ENCODE peak calls at places on chromosomes 5 and 9, in six cellular contexts. N is KBM-7, D is C1 segment of cervical spinal cord, O is thyroid gland, U is ELR, R is gastrocnemius medialis. E is an unnamed sample.

GRCh38 chr9:108766786-108767185 is 89.0 kb downstream of the ACTL7B start:
- DNase-seq in N (no peak), D (no peak), O (no peak), U (no peak), R (no peak), E (no peak)

GRCh38 chr5:129963359-129963758 is 59.1 kb downstream of the CHSY3 start:
- DNase-seq in N (no peak), D (no peak), O (no peak), U (peak; percentile 4), R (peak; percentile 31), E (no peak)

GRCh38 chr5:143887302-143887638 is 75.3 kb downstream of the HMHB1 start:
- DNase-seq in N (no peak), D (no peak), O (peak; percentile 97), U (peak; percentile 45), R (no peak), E (peak; percentile 23)

GRCh38 chr5:140358738-140359310 is 1.2 kb upstream of the SLC4A9 start:
- DNase-seq in N (no peak), D (no peak), O (no peak), U (peak; percentile 78), R (no peak), E (no peak)

GRCh38 chr9:126057036-126057435 is 269.6 kb upstream of the MVB12B start:
- DNase-seq in N (no peak), D (no peak), O (no peak), U (no peak), R (no peak), E (no peak)

GRCh38 chr9:122463828-122464632 is 13.7 kb downstream of the OR1J1 start:
- DNase-seq in N (peak; percentile 35), D (no peak), O (no peak), U (peak; percentile 28), R (no peak), E (no peak)

GRCh38 chr9:34203275-34204010 is 24.6 kb downstream of the UBAP1 start:
- DNase-seq in N (no peak), D (no peak), O (no peak), U (no peak), R (no peak), E (no peak)

GRCh38 chr9:130597228-130597627 is 17.9 kb downstream of the FUBP3 start:
- DNase-seq in N (no peak), D (no peak), O (no peak), U (no peak), R (no peak), E (no peak)

GRCh38 chr9:68739631-68740174 is 34.7 kb downstream of the PIP5K1B start:
- DNase-seq in N (no peak), D (no peak), O (no peak), U (no peak), R (no peak), E (peak; percentile 16)

GRCh38 chr5:169796731-169797130 is 159.7 kb downstream of the DOCK2 start:
- DNase-seq in N (peak; percentile 24), D (no peak), O (no peak), U (peak; percentile 25), R (no peak), E (no peak)

GRCh38 chr5:141672856-141673813 is 8.9 kb downstream of the ARAP3 start:
- DNase-seq in N (no peak), D (no peak), O (peak; percentile 18), U (no peak), R (no peak), E (no peak)

GRCh38 chr9:70052768-70053167 is 9.1 kb downstream of the MAMDC2 start:
- DNase-seq in N (no peak), D (no peak), O (no peak), U (no peak), R (no peak), E (peak; percentile 67)

GRCh38 chr9:101449071-101449721 is 13.6 kb upstream of the ALDOB start:
- DNase-seq in N (peak; percentile 76), D (peak; percentile 74), O (peak; percentile 78), U (peak; percentile 80), R (peak; percentile 29), E (peak; percentile 90)

GRCh38 chr5:116504593-116504992 is 70.0 kb downstream of the SEMA6A start:
- DNase-seq in N (no peak), D (no peak), O (no peak), U (no peak), R (no peak), E (no peak)

GRCh38 chr5:141855265-141856029 is 22.8 kb downstream of the PCDH1 start:
- DNase-seq in N (no peak), D (peak; percentile 19), O (peak; percentile 63), U (no peak), R (no peak), E (peak; percentile 37)

GRCh38 chr5:418681-419121 is 24.3 kb upstream of the EXOC3 start:
- DNase-seq in N (no peak), D (no peak), O (no peak), U (peak; percentile 47), R (no peak), E (no peak)

GRCh38 chr5:24381861-24382460 is 262.8 kb downstream of the CDH10 start:
- DNase-seq in N (no peak), D (peak; percentile 97), O (no peak), U (no peak), R (no peak), E (no peak)

GRCh38 chr5:177029498-177029897 is 7.0 kb downstream of the ZNF346 start:
- DNase-seq in N (no peak), D (no peak), O (no peak), U (no peak), R (no peak), E (no peak)

GRCh38 chr5:78547171-78547570 is 101.4 kb downstream of the LHFPL2 start:
- DNase-seq in N (no peak), D (no peak), O (no peak), U (peak; percentile 22), R (no peak), E (no peak)

GRCh38 chr5:133245191-133246052 is 193.6 kb downstream of the HSPA4 start:
- DNase-seq in N (no peak), D (no peak), O (no peak), U (peak; percentile 98), R (peak; percentile 49), E (no peak)